ENCODE peak calls at places on chromosome 6, in four cellular contexts. One of them, this sample, is unnamed.

GRCh38 chr6:163335671-163336545 is 78.6 kb upstream of the QKI start:
- DNase-seq in sigmoid colon: peak; percentile 78
- DNase-seq in heart left ventricle: peak; percentile 90
- DNase-seq in fibroblast of lung: peak; percentile 35
- DNase-seq in this sample: no peak

GRCh38 chr6:38599261-38599660 is 40.5 kb downstream of the BTBD9 start:
- DNase-seq in sigmoid colon: no peak
- DNase-seq in heart left ventricle: no peak
- DNase-seq in fibroblast of lung: no peak
- DNase-seq in this sample: no peak

GRCh38 chr6:53428886-53429285 is 80.1 kb upstream of the ELOVL5 start:
- DNase-seq in sigmoid colon: no peak
- DNase-seq in heart left ventricle: no peak
- DNase-seq in fibroblast of lung: no peak
- DNase-seq in this sample: no peak

GRCh38 chr6:1895721-1896120 is 286.0 kb downstream of the FOXC1 start:
- DNase-seq in sigmoid colon: no peak
- DNase-seq in heart left ventricle: no peak
- DNase-seq in fibroblast of lung: no peak
- DNase-seq in this sample: no peak

GRCh38 chr6:128919831-128920230 is 36.9 kb downstream of the LAMA2 start:
- DNase-seq in sigmoid colon: no peak
- DNase-seq in heart left ventricle: no peak
- DNase-seq in fibroblast of lung: no peak
- DNase-seq in this sample: no peak

GRCh38 chr6:5365430-5366195 is 104.3 kb downstream of the FARS2 start:
- DNase-seq in sigmoid colon: no peak
- DNase-seq in heart left ventricle: no peak
- DNase-seq in fibroblast of lung: no peak
- DNase-seq in this sample: no peak

GRCh38 chr6:27866370-27867050 is 45.7 kb downstream of the OR2B2 start:
- DNase-seq in sigmoid colon: no peak
- DNase-seq in heart left ventricle: no peak
- DNase-seq in fibroblast of lung: peak; percentile 83
- DNase-seq in this sample: peak; percentile 44

GRCh38 chr6:53300656-53301551 is 47.8 kb downstream of the ELOVL5 start:
- DNase-seq in sigmoid colon: no peak
- DNase-seq in heart left ventricle: no peak
- DNase-seq in fibroblast of lung: no peak
- DNase-seq in this sample: no peak

GRCh38 chr6:106883808-106884262 is 90.7 kb downstream of the CD24 start:
- DNase-seq in sigmoid colon: no peak
- DNase-seq in heart left ventricle: no peak
- DNase-seq in fibroblast of lung: no peak
- DNase-seq in this sample: peak; percentile 55

GRCh38 chr6:136685540-136686108 is 106.7 kb downstream of the MAP3K5 start:
- DNase-seq in sigmoid colon: no peak
- DNase-seq in heart left ventricle: no peak
- DNase-seq in fibroblast of lung: no peak
- DNase-seq in this sample: no peak

GRCh38 chr6:131290955-131291354 is 155.7 kb downstream of the AKAP7 start:
- DNase-seq in sigmoid colon: no peak
- DNase-seq in heart left ventricle: no peak
- DNase-seq in fibroblast of lung: no peak
- DNase-seq in this sample: no peak

GRCh38 chr6:116359835-116360234 is 10.9 kb upstream of the DSE start:
- DNase-seq in sigmoid colon: no peak
- DNase-seq in heart left ventricle: no peak
- DNase-seq in fibroblast of lung: no peak
- DNase-seq in this sample: no peak

GRCh38 chr6:37785002-37785687 is 34.4 kb upstream of the ZFAND3 start:
- DNase-seq in sigmoid colon: no peak
- DNase-seq in heart left ventricle: no peak
- DNase-seq in fibroblast of lung: no peak
- DNase-seq in this sample: no peak

GRCh38 chr6:31356216-31356945 is 598 bp downstream of the HLA-B start:
- DNase-seq in sigmoid colon: peak; percentile 77
- DNase-seq in heart left ventricle: peak; percentile 80
- DNase-seq in fibroblast of lung: peak; percentile 30
- DNase-seq in this sample: no peak

GRCh38 chr6:57267586-57268293 is 45.6 kb upstream of the RAB23 start:
- DNase-seq in sigmoid colon: peak; percentile 70
- DNase-seq in heart left ventricle: no peak
- DNase-seq in fibroblast of lung: peak; percentile 99
- DNase-seq in this sample: peak; percentile 41

GRCh38 chr6:148358196-148358785 is 15.7 kb downstream of the SASH1 start:
- DNase-seq in sigmoid colon: peak; percentile 80
- DNase-seq in heart left ventricle: no peak
- DNase-seq in fibroblast of lung: peak; percentile 82
- DNase-seq in this sample: no peak

GRCh38 chr6:74657033-74657432 is 548.8 kb downstream of the COL12A1 start:
- DNase-seq in sigmoid colon: no peak
- DNase-seq in heart left ventricle: no peak
- DNase-seq in fibroblast of lung: no peak
- DNase-seq in this sample: no peak

GRCh38 chr6:47836046-47836445 is 54.2 kb downstream of the OPN5 start:
- DNase-seq in sigmoid colon: no peak
- DNase-seq in heart left ventricle: no peak
- DNase-seq in fibroblast of lung: peak; percentile 34
- DNase-seq in this sample: no peak

GRCh38 chr6:16383607-16384206 is 145.3 kb downstream of the GMPR start:
- DNase-seq in sigmoid colon: no peak
- DNase-seq in heart left ventricle: no peak
- DNase-seq in fibroblast of lung: no peak
- DNase-seq in this sample: no peak

GRCh38 chr6:107870379-107870778 is 46.3 kb upstream of the SCML4 start:
- DNase-seq in sigmoid colon: no peak
- DNase-seq in heart left ventricle: no peak
- DNase-seq in fibroblast of lung: peak; percentile 27
- DNase-seq in this sample: no peak

GRCh38 chr6:159121387-159121955 is 47.7 kb upstream of the FNDC1 start:
- DNase-seq in sigmoid colon: no peak
- DNase-seq in heart left ventricle: no peak
- DNase-seq in fibroblast of lung: no peak
- DNase-seq in this sample: no peak

GRCh38 chr6:106287215-106287614 is 38.3 kb downstream of the ATG5 start:
- DNase-seq in sigmoid colon: no peak
- DNase-seq in heart left ventricle: no peak
- DNase-seq in fibroblast of lung: no peak
- DNase-seq in this sample: no peak

GRCh38 chr6:25017486-25017885 is 81.7 kb upstream of the RIPOR2 start:
- DNase-seq in sigmoid colon: no peak
- DNase-seq in heart left ventricle: no peak
- DNase-seq in fibroblast of lung: no peak
- DNase-seq in this sample: no peak

GRCh38 chr6:61606500-61606899 is 679.5 kb downstream of the KHDRBS2 start:
- DNase-seq in sigmoid colon: no peak
- DNase-seq in heart left ventricle: no peak
- DNase-seq in fibroblast of lung: no peak
- DNase-seq in this sample: no peak

GRCh38 chr6:20572940-20573339 is 38.7 kb downstream of the CDKAL1 start:
- DNase-seq in sigmoid colon: no peak
- DNase-seq in heart left ventricle: no peak
- DNase-seq in fibroblast of lung: peak; percentile 74
- DNase-seq in this sample: no peak

GRCh38 chr6:82712826-82713225 is 349.2 kb downstream of the TPBG start:
- DNase-seq in sigmoid colon: no peak
- DNase-seq in heart left ventricle: no peak
- DNase-seq in fibroblast of lung: peak; percentile 5
- DNase-seq in this sample: no peak

GRCh38 chr6:29892696-29893095 is 49.6 kb upstream of the HLA-A start:
- DNase-seq in sigmoid colon: no peak
- DNase-seq in heart left ventricle: no peak
- DNase-seq in fibroblast of lung: no peak
- DNase-seq in this sample: no peak

GRCh38 chr6:137571854-137572253 is 77.7 kb upstream of the OLIG3 start:
- DNase-seq in sigmoid colon: no peak
- DNase-seq in heart left ventricle: no peak
- DNase-seq in fibroblast of lung: no peak
- DNase-seq in this sample: peak; percentile 42

GRCh38 chr6:44270526-44271405 is 516 bp downstream of the TMEM151B start:
- DNase-seq in sigmoid colon: no peak
- DNase-seq in heart left ventricle: peak; percentile 60
- DNase-seq in fibroblast of lung: no peak
- DNase-seq in this sample: peak; percentile 64

GRCh38 chr6:56370591-56371198 is 123.3 kb upstream of the COL21A1 start:
- DNase-seq in sigmoid colon: peak; percentile 91
- DNase-seq in heart left ventricle: no peak
- DNase-seq in fibroblast of lung: peak; percentile 96
- DNase-seq in this sample: peak; percentile 49

GRCh38 chr6:25635886-25636317 is 16.1 kb upstream of the SCGN start:
- DNase-seq in sigmoid colon: no peak
- DNase-seq in heart left ventricle: no peak
- DNase-seq in fibroblast of lung: no peak
- DNase-seq in this sample: no peak

GRCh38 chr6:116518621-116519020 is 7.2 kb downstream of the CALHM5 start:
- DNase-seq in sigmoid colon: no peak
- DNase-seq in heart left ventricle: no peak
- DNase-seq in fibroblast of lung: no peak
- DNase-seq in this sample: peak; percentile 18

GRCh38 chr6:118652051-118652699 is 784 bp upstream of the CEP85L start:
- DNase-seq in sigmoid colon: no peak
- DNase-seq in heart left ventricle: no peak
- DNase-seq in fibroblast of lung: no peak
- DNase-seq in this sample: no peak

GRCh38 chr6:53294095-53294494 is 54.7 kb downstream of the ELOVL5 start:
- DNase-seq in sigmoid colon: no peak
- DNase-seq in heart left ventricle: no peak
- DNase-seq in fibroblast of lung: peak; percentile 46
- DNase-seq in this sample: peak; percentile 47

GRCh38 chr6:42417641-42418112 is 34.0 kb downstream of the TRERF1 start:
- DNase-seq in sigmoid colon: no peak
- DNase-seq in heart left ventricle: no peak
- DNase-seq in fibroblast of lung: no peak
- DNase-seq in this sample: no peak

GRCh38 chr6:4489538-4489937 is 286.7 kb upstream of the CDYL start:
- DNase-seq in sigmoid colon: no peak
- DNase-seq in heart left ventricle: no peak
- DNase-seq in fibroblast of lung: no peak
- DNase-seq in this sample: no peak

DNA sequence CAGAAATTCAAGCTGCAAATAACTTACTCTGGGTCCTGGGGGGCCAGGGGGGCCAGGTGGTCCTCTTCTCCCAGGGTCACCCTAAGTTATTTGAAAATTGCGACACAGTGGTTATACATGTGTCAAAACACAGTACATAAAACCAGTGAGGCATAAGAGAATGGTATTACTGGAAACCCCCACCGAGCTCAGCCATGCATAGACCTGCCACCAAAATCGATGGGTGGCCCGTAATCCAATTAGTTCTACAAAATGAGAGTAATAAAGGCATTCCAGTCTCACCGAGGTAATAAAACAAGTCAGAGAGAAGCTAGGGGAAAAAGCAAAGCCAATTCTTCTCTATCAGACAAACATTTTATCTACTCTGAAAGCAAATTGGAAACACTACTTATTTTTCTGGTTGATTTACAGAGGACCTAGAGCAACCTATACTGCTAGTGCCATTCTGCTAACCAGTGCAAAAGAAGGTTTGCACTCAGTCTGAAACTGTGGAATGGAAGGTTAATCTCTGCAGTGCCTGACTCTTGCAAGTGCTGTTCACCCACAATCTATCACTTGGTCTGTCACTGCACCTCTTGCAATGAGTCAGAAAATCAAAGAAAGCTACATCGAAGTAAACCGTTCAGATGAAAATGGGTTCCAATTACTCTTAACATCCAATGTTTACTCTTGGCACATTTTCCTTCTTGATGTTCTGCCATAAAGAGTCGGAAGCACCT is 32.4 kb downstream of the COL9A1 start:
- DNase-seq in sigmoid colon: no peak
- DNase-seq in heart left ventricle: no peak
- DNase-seq in fibroblast of lung: no peak
- DNase-seq in this sample: no peak
- H3K27me3 ChIP-seq in sigmoid colon: no peaks in the 10 kb centered on the region
- H3K27me3 ChIP-seq in heart left ventricle: no peaks in the 10 kb centered on the region
- H3K27me3 ChIP-seq in fibroblast of lung: no peaks in the 10 kb centered on the region
- H3K27me3 ChIP-seq in this sample: peaks cover 43% of the 10 kb centered on the region

GRCh38 chr6:158043586-158044524 is 62.2 kb downstream of the SYNJ2 start:
- DNase-seq in sigmoid colon: peak; percentile 59
- DNase-seq in heart left ventricle: no peak
- DNase-seq in fibroblast of lung: no peak
- DNase-seq in this sample: no peak

GRCh38 chr6:158042245-158042798 is 60.7 kb downstream of the SYNJ2 start:
- DNase-seq in sigmoid colon: peak; percentile 79
- DNase-seq in heart left ventricle: peak; percentile 82
- DNase-seq in fibroblast of lung: peak; percentile 75
- DNase-seq in this sample: peak; percentile 88

GRCh38 chr6:158046201-158047119 is 64.8 kb downstream of the SYNJ2 start:
- DNase-seq in sigmoid colon: no peak
- DNase-seq in heart left ventricle: peak; percentile 3
- DNase-seq in fibroblast of lung: no peak
- DNase-seq in this sample: no peak

GRCh38 chr6:158043008-158043407 is 61.3 kb downstream of the SYNJ2 start:
- DNase-seq in sigmoid colon: peak; percentile 64
- DNase-seq in heart left ventricle: no peak
- DNase-seq in fibroblast of lung: no peak
- DNase-seq in this sample: no peak

GRCh38 chr6:158044525-158044888 is 62.8 kb downstream of the SYNJ2 start:
- DNase-seq in sigmoid colon: no peak
- DNase-seq in heart left ventricle: no peak
- DNase-seq in fibroblast of lung: no peak
- DNase-seq in this sample: no peak
- H3K4me3 ChIP-seq in sigmoid colon: no peak overlapping the region
- H3K4me3 ChIP-seq in heart left ventricle: peak overlapping the region; percentile 26
- H3K4me3 ChIP-seq in fibroblast of lung: no peak overlapping the region
- H3K4me3 ChIP-seq in this sample: no peak overlapping the region

DNA sequence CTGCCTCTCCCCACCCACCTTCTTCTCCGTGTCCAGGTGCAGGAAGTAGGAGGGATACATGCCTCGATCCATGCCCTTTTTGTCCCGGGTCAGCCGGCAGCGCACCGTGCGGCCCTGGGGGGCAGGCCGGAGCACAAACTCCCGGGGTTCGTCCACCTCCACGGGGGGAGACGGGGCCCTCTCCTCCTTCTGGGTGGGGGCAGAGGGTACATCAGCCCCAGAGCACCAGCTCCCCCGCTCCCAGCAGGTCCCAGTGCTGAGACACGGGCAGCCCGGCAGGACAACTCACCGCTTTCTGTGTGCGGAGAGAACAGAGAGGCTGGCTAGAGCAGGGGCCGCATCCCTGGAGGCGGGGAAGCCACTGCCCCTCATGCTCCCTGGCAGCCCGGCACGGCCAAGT is 6.7 kb downstream of the TULP1 start:
- DNase-seq in sigmoid colon: no peak
- DNase-seq in heart left ventricle: no peak
- DNase-seq in fibroblast of lung: no peak
- DNase-seq in this sample: no peak
- H3K27me3 ChIP-seq in sigmoid colon: peaks cover 62% of the 10 kb centered on the region
- H3K27me3 ChIP-seq in heart left ventricle: peaks cover 4% of the 10 kb centered on the region
- H3K27me3 ChIP-seq in fibroblast of lung: peaks cover 30% of the 10 kb centered on the region
- H3K27me3 ChIP-seq in this sample: no peaks in the 10 kb centered on the region

GRCh38 chr6:33708516-33709204 is 2.8 kb downstream of the UQCC2 start:
- DNase-seq in sigmoid colon: no peak
- DNase-seq in heart left ventricle: no peak
- DNase-seq in fibroblast of lung: no peak
- DNase-seq in this sample: no peak
- H3K4me3 ChIP-seq in sigmoid colon: no peak overlapping the region
- H3K4me3 ChIP-seq in heart left ventricle: no peak overlapping the region
- H3K4me3 ChIP-seq in fibroblast of lung: no peak overlapping the region
- H3K4me3 ChIP-seq in this sample: no peak overlapping the region